ENCODE peak calls at places on chromosomes 6 and 20, in four cellular contexts. N is SK-N-SH, M is H1, V is HepG2. Q is an unnamed sample.

GRCh38 chr6:11346516-11346915 is 114.0 kb upstream of the NEDD9 start:
- DNase-seq in N (no peak), M (no peak), V (no peak), Q (peak)

GRCh38 chr6:25830461-25830860 is 1.4 kb downstream of the SLC17A1 start:
- DNase-seq in V (no peak), M (no peak), N (no peak), Q (no peak)

GRCh38 chr20:8005575-8006366 is 13.8 kb downstream of the TMX4 start:
- DNase-seq in M (no peak), N (no peak), V (no peak), Q (no peak)

GRCh38 chr6:29647927-29648642 is 8.8 kb upstream of the MOG start:
- DNase-seq in N (peak), V (peak), M (no peak), Q (no peak)

GRCh38 chr20:35066194-35066593 is 26.4 kb downstream of the TRPC4AP start:
- DNase-seq in M (no peak), V (no peak), N (no peak), Q (no peak)

GRCh38 chr6:90217621-90218496 is 78.8 kb downstream of the BACH2 start:
- DNase-seq in N (no peak), M (peak), V (peak), Q (no peak)

GRCh38 chr6:170388113-170388512 is 81.6 kb downstream of the FAM120B start:
- DNase-seq in M (no peak), N (peak), V (no peak), Q (no peak)

GRCh38 chr6:19921821-19922220 is 84.7 kb downstream of the ID4 start:
- DNase-seq in V (no peak), N (no peak), M (no peak), Q (no peak)

GRCh38 chr6:158039571-158040050 is 57.9 kb downstream of the SYNJ2 start:
- DNase-seq in V (peak), N (no peak), M (no peak), Q (no peak)

GRCh38 chr6:169812257-169812644 is 60.8 kb downstream of the ERMARD start:
- DNase-seq in V (no peak), N (no peak), M (no peak), Q (no peak)

GRCh38 chr6:162917506-162917905 is 189.7 kb downstream of the PACRG start:
- DNase-seq in N (peak), M (no peak), V (no peak), Q (no peak)

GRCh38 chr6:71040043-71040442 is 83.2 kb upstream of the B3GAT2 start:
- DNase-seq in N (no peak), M (no peak), V (no peak), Q (no peak)

GRCh38 chr6:71034578-71034977 is 77.7 kb upstream of the B3GAT2 start:
- DNase-seq in N (no peak), M (no peak), V (no peak), Q (no peak)

GRCh38 chr6:71031912-71032311 is 75.1 kb upstream of the B3GAT2 start:
- DNase-seq in M (no peak), V (peak), N (no peak), Q (no peak)

GRCh38 chr6:71038966-71039365 is 82.1 kb upstream of the B3GAT2 start:
- DNase-seq in M (no peak), V (no peak), N (no peak), Q (no peak)

DNA sequence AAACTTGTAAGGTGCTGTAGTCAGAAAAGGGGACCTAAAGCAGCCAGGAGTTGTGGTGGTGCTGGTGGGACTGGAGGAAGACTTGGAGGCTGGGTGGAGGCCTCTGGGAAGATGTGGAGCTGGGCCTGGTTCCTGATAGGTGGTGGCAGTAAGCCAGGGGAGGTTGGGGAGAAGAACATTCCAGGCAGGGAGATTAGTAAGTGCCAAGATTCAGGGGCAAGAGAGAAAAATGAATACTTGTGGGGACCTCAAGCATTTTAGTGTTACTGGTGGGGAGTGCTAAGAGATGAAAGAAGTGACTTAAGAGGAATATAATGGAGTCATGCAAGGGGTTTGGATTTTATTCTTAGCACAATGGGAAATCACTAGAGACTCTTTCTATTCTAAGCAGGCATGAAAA is 79.0 kb upstream of the B3GAT2 start:
- DNase-seq in N (no peak), V (no peak), M (no peak), Q (no peak)
- TF ChIP-seq TCF12 in N (no peak), V (no peak), M (no peak), Q (no peak)

DNA sequence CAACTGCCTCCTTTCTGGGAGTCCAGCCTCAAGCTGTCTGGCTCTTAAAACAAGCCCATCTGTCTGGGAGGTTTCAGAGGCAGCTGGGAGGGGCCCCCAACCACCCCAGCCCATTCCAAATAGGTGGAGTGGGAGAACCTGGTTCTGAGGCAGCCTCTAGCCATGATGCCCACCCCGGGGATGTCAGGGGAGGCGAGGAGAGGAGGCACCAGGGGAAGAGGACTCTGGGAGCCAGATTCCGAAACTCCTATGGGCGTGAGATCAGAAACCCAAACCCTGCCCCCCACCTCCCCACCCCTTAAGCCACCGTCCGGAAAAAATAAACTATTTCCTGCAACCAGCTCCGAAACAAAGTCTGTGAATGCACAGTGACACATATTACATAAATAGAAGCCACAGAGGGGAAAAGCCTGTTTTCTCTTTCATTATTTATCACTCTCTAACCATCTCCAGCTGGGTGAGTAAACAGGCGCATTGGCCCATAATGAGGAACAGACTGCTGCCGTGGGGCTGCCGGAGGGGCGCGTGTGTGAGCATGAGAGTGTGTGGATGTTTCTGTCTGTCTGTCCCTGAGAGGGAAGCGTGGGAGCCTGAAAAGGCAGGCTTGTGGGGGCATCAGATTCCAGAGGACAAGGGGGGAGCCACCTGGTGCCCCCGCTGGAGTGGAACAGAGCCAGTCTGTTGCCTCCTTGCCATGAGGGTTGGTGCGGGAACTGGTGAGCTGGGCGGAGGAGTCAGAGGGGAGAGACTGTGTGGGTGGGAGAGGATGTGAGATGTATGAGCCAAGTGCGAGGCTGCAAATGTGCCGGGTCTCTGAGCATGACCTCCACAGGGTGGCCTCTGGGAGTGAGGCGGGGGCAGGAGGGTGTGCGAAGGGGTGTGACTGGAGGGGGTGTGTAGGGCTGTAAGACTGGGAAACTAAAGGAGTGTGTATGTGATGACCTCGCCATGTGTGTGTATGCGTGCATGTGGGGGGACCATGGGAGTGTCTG is 14.3 kb upstream of the FOXP4 start:
- DNase-seq in M (no peak), V (no peak), N (peak), Q (peak)
- TF ChIP-seq TCF12 in M (no peak), V (no peak), N (peak), Q (peak)

DNA sequence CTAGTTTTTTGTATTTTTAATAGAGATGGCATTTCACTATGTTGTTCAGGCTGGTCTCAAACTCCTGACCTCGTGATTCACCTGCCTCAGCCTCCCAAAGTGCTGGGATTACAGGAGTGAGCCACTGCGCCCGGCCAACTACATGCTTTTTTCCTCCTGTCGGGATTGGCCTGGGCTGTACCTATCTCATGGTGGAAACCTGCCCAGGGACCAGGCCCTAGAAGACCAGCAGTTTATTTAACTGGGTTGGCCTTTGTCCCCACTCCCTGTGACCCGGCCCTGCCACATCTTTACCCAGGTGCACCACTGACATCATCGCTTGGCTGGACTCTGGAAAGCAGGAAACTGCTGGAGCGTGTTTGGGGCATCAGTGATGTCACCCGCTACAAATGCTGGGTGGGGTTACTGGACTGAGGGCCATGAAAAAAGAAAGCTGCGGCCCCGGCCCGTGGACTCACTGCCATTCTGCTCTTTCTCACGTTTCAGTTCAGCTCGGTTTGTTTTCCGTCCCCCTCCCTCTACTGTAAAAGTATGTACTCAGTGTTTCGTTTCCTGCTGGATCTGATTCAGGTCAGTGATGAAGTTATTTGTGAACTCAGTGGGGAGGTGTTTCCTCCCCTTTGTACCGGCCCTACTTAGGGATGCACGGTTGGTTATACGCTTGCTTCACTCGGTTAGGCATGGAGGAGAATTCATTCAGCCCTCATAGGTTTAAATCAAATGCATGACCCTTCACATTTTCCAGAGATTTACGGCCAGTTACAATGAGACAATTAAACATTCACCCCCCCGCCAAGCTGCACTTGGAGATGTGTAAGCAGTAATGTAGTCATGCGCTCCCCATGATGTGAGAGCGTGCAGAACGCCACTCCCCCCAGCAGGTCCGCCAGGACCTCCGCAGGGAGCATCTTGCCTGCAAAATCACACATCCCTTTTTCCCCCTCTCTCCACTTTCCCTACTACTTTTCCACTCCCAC is 179.3 kb downstream of the MTHFD1L start:
- DNase-seq in V (peak), M (peak), N (peak), Q (no peak)
- TF ChIP-seq TCF12 in V (no peak), M (no peak), N (peak), Q (no peak)

GRCh38 chr20:24677626-24678328 is 208.3 kb downstream of the SYNDIG1 start:
- DNase-seq in N (no peak), M (no peak), V (no peak), Q (no peak)
- TF ChIP-seq TCF12 in N (no peak), M (no peak), V (no peak), Q (no peak)

DNA sequence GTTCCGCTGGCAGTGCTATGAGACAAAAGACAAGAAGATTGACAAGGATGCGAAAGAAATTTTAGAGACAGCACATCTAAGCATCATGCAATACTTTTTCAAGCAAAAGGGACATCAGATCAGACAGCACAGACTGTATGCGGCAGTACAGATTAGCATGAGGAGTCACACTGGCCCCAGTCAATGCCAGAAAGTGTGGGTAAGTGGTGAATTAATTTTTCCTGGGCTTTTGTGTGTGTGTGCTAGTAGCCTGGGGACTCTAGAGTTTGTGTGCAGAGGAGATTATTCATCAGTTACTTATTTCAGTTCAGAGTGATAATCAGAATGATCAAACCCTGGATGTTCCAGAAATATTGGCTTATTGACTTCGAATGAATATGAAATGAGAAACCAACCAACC is 47.2 kb downstream of the LAMA4 start:
- DNase-seq in N (no peak), M (no peak), V (no peak), Q (no peak)
- TF ChIP-seq TCF12 in N (no peak), M (no peak), V (no peak), Q (no peak)

DNA sequence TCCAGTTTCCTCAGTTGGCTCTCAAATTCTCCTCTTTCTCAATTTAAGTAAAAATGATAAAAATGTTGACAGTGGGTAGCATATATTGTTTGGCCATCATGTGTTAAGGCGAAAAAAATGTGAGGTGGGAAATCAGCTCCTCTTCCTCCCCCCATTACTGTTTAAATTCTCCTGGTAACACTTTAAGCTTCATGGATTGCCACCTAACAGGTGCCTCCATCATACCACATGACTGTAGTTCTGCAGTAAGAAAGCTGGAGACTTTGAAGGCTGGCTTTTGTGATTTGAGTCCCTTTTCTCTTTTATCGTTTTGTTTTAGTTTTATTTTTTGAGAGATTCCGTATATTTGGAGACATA is 1.2 kb downstream of the ZFAND3 start:
- DNase-seq in N (no peak), M (no peak), V (no peak), Q (no peak)
- TF ChIP-seq TCF12 in N (no peak), M (no peak), V (no peak), Q (no peak)

DNA sequence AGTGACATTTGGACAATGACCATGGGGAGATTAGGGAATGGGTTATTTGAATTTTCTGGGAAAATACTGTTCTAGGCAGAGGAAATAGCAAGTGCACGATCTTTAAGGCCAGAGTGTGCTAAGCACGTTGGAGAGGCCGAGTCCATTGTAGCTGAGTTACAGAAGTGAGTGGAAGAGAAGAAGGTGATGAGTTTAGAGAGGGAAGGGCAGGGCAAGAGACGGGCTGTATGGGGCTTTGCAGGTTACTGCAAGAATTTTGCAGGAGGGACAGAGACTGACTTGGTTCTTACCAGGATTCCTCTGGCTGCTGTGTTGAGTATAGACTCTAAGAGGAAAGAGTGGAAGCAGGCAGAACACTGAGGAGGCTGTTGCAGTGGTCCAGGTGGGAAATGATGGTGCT is 1.1 kb upstream of the NCOA3 start:
- DNase-seq in M (no peak), N (no peak), V (no peak), Q (no peak)
- TF ChIP-seq TCF12 in M (no peak), N (no peak), V (no peak), Q (no peak)

GRCh38 chr6:46244670-46245069 is 73.9 kb upstream of the ENPP5 start:
- DNase-seq in N (no peak), M (no peak), V (no peak), Q (no peak)
- TF ChIP-seq TCF12 in N (no peak), M (no peak), V (no peak), Q (no peak)

DNA sequence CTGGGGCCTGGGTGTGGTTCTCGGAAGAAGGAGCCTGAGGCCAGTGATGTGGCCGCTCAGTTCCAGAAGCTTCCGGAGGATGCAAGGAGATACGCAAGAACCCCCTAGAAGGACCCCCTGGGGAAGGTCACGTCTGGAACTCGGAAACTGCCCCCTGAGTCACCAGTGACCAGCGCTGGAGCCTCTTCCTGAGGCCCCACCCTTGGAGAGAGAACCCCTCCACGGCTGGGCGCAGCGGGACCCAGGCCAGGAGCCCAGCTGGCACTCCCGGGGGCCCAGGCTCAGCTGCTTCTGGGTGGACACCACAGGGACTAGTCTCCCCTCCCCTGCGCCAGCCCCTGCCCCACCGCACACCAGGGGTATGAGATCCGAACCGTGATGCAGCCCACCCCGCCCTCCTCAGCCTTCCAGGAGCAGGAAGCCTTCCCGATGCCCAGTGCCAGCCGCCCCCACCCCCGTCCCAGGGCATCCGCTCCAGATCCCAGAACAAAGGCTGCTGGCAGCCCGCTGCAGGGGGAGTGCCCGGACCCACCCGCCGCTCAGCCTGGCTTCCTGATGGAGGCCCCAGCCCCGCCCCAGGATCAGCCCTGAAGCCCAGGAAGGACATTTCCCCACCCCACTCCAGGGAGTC is 7.5 kb downstream of the LAMA5 start:
- DNase-seq in V (no peak), M (no peak), N (no peak), Q (no peak)
- TF ChIP-seq TCF12 in V (no peak), M (no peak), N (no peak), Q (no peak)

Q was measured in GM12878.